ENCODE peak calls at places on chromosomes 7 and 10, in nine cellular contexts. C, J, H, P, G, N, B, K and O are unnamed samples.

GRCh38 chr7:29968683-29969457 is 20.7 kb downstream of the SCRN1 start:
- DNase-seq in C (no peak), H (no peak), G (no peak), N (no peak), J (no peak), P (no peak), B (no peak), K (peak; percentile 46), O (no peak)

GRCh38 chr7:27600247-27600646 is 62.4 kb downstream of the HIBADH start:
- DNase-seq in P (no peak), H (no peak), B (no peak), C (no peak), N (no peak), G (no peak), K (peak; percentile 11), J (no peak), O (no peak)

GRCh38 chr7:54581511-54581910 is 39.3 kb downstream of the VSTM2A start:
- DNase-seq in G (no peak), B (no peak), P (no peak), K (no peak), N (no peak), J (no peak), C (no peak), H (no peak), O (no peak)

GRCh38 chr10:101091546-101092290 is 29.9 kb downstream of the KAZALD1 start:
- DNase-seq in J (no peak), P (no peak), G (no peak), C (no peak), N (no peak), K (no peak), H (no peak), B (no peak), O (no peak)

GRCh38 chr7:3683886-3684539 is 383.0 kb downstream of the SDK1 start:
- DNase-seq in K (no peak), H (no peak), G (no peak), N (no peak), J (no peak), C (no peak), B (no peak), P (no peak), O (no peak)

GRCh38 chr7:10802526-10802925 is 171.1 kb upstream of the PHF14 start:
- DNase-seq in J (no peak), C (no peak), H (no peak), N (no peak), P (no peak), B (no peak), K (peak; percentile 25), G (peak; percentile 27), O (no peak)

GRCh38 chr10:33223326-33224014 is 111.0 kb downstream of the NRP1 start:
- DNase-seq in N (no peak), G (no peak), J (no peak), K (peak; percentile 71), H (no peak), P (no peak), B (no peak), C (no peak), O (no peak)

GRCh38 chr7:29297194-29297890 is 102.8 kb downstream of the CHN2 start:
- DNase-seq in C (no peak), N (no peak), J (no peak), K (no peak), P (no peak), G (no peak), H (no peak), B (no peak), O (no peak)

GRCh38 chr7:1411414-1411813 is 47.9 kb downstream of the MICALL2 start:
- DNase-seq in P (no peak), K (no peak), J (no peak), G (no peak), C (no peak), H (no peak), B (no peak), N (peak; percentile 40), O (no peak)

GRCh38 chr7:105189859-105190492 is 176.0 kb downstream of the KMT2E start:
- DNase-seq in N (no peak), C (no peak), G (no peak), J (no peak), B (no peak), P (no peak), H (no peak), K (no peak), O (no peak)

GRCh38 chr10:114857922-114858629 is 36.5 kb downstream of the FHIP2A start:
- DNase-seq in G (no peak), K (no peak), H (no peak), C (no peak), N (no peak), J (no peak), B (no peak), P (no peak), O (no peak)

GRCh38 chr10:118595598-118596425 is at the start of gene PRLHR:
- DNase-seq in B (no peak), G (peak; percentile 39), P (peak; percentile 49), C (peak; percentile 41), K (no peak), J (no peak), H (no peak), N (no peak), O (no peak)

GRCh38 chr7:119175916-119176627 is 951.6 kb downstream of the ANKRD7 start:
- DNase-seq in J (peak; percentile 14), P (no peak), C (peak; percentile 8), H (no peak), B (peak; percentile 69), G (peak; percentile 80), N (no peak), K (peak; percentile 3), O (peak; percentile 30)

GRCh38 chr7:73342645-73343044 is 14.7 kb downstream of the FKBP6 start:
- DNase-seq in G (peak; percentile 66), N (no peak), K (peak; percentile 58), C (no peak), B (no peak), J (peak; percentile 16), P (no peak), H (no peak), O (no peak)
- TF ChIP-seq CTCF in G (peak; percentile 62), N (no peak), K (peak; percentile 81), C (no peak), B (no peak), J (peak; percentile 66), P (peak; percentile 14), H (peak; percentile 33), O (no peak)

GRCh38 chr7:16550671-16551070 is 24.0 kb downstream of the LRRC72 start:
- DNase-seq in N (no peak), G (no peak), B (no peak), C (no peak), K (no peak), P (no peak), H (no peak), J (no peak), O (no peak)

GRCh38 chr7:16559497-16560223 is 33.0 kb downstream of the LRRC72 start:
- DNase-seq in K (no peak), C (no peak), G (no peak), J (no peak), B (no peak), N (no peak), H (no peak), P (no peak), O (no peak)

GRCh38 chr7:16561943-16562342 is 35.3 kb downstream of the LRRC72 start:
- DNase-seq in J (no peak), H (no peak), K (no peak), C (no peak), N (no peak), G (no peak), P (no peak), B (no peak), O (no peak)

GRCh38 chr7:16554518-16555236 is 28.1 kb downstream of the LRRC72 start:
- DNase-seq in G (no peak), H (no peak), K (no peak), B (no peak), C (no peak), P (no peak), N (no peak), J (peak; percentile 34), O (no peak)

GRCh38 chr7:16556359-16556758 is 29.7 kb downstream of the LRRC72 start:
- DNase-seq in N (no peak), P (no peak), J (no peak), H (no peak), B (no peak), C (no peak), K (no peak), G (no peak), O (no peak)
- TF ChIP-seq CTCF in N (no peak), P (no peak), J (no peak), H (no peak), B (no peak), C (no peak), K (no peak), G (no peak), O (no peak)

DNA sequence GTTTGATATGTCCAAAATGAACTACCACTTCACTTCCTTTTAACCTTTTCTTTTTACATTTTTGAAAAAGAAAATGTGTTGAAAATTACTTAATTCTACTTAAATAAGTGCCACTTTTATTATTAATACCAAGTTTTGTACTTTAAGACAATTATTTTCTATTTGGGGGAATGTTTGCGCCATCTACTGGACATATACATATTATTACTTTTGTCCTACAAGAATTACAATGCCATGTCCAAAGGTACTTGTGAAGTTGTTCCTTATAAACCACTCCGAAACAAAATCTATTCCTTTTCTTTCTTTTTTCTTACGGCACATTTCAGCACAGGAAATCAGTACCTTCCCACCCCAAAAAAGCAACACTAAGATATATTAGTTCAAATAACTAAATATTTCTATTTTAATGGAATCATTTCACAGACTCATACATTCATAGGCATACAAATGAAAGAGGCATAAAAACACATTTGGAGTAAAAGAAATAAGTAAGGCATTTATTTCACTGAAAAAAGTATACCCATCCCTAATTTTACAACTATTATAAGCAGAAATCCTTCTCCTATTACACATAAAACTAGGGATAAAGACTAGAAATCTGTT is 169.9 kb downstream of the RNF133 start:
- DNase-seq in J (no peak), C (peak; percentile 26), H (no peak), P (no peak), N (no peak), K (peak; percentile 43), B (peak; percentile 40), G (peak; percentile 70), O (peak; percentile 15)
- TF ChIP-seq CTCF in J (peak; percentile 78), C (peak; percentile 35), H (peak; percentile 45), P (peak; percentile 88), N (peak; percentile 25), K (peak; percentile 65), B (peak; percentile 89), G (peak; percentile 67), O (no peak)

GRCh38 chr10:18918545-18918944 is 130.1 kb upstream of the MALRD1 start:
- DNase-seq in N (no peak), P (no peak), K (peak; percentile 4), B (no peak), J (no peak), H (no peak), G (peak; percentile 70), C (no peak), O (no peak)
- TF ChIP-seq CTCF in N (no peak), P (no peak), K (no peak), B (no peak), J (no peak), H (no peak), G (no peak), C (no peak), O (no peak)

GRCh38 chr10:72243822-72244437 is 27.9 kb upstream of the ASCC1 start:
- DNase-seq in C (no peak), N (no peak), P (no peak), H (peak; percentile 92), G (peak; percentile 43), K (peak; percentile 98), B (no peak), J (no peak), O (no peak)
- TF ChIP-seq CTCF in C (no peak), N (no peak), P (peak; percentile 20), H (peak; percentile 31), G (peak; percentile 45), K (peak; percentile 68), B (peak; percentile 65), J (peak; percentile 34), O (no peak)

GRCh38 chr7:151128144-151128543 is 39.4 kb downstream of the GBX1 start:
- DNase-seq in N (peak; percentile 43), C (no peak), K (no peak), H (no peak), G (no peak), P (no peak), J (no peak), B (no peak), O (peak; percentile 16)
- TF ChIP-seq CTCF in N (no peak), C (no peak), K (no peak), H (no peak), G (no peak), P (no peak), J (no peak), B (no peak), O (no peak)